ENCODE peak calls at places on chromosomes 6 and 20, in five cellular contexts. One of them, this sample, is unnamed.
A peak's percentile ranks its signal among the peaks of the same experiment; 100 is the strongest.

GRCh38 chr6:30184417-30185031 is 21.2 kb downstream of the TRIM15 start:
- DNase-seq in RWPE1: no peak
- DNase-seq in cardiac fibroblast: no peak
- DNase-seq in neural crest cell: no peak
- DNase-seq in AG04450: no peak
- DNase-seq in this sample: no peak

GRCh38 chr6:113089056-113089455 is 741.9 kb downstream of the RFPL4B start:
- DNase-seq in RWPE1: no peak
- DNase-seq in cardiac fibroblast: no peak
- DNase-seq in neural crest cell: no peak
- DNase-seq in AG04450: no peak
- DNase-seq in this sample: no peak

GRCh38 chr6:102944475-102944874 is 1551.0 kb downstream of the GRIK2 start:
- DNase-seq in RWPE1: no peak
- DNase-seq in cardiac fibroblast: no peak
- DNase-seq in neural crest cell: no peak
- DNase-seq in AG04450: no peak
- DNase-seq in this sample: no peak

GRCh38 chr6:14470697-14471096 is 353.1 kb downstream of the CD83 start:
- DNase-seq in RWPE1: no peak
- DNase-seq in cardiac fibroblast: no peak
- DNase-seq in neural crest cell: no peak
- DNase-seq in AG04450: no peak
- DNase-seq in this sample: no peak

GRCh38 chr6:37496951-37497885 is 2.5 kb downstream of the CCDC167 start:
- DNase-seq in RWPE1: no peak
- DNase-seq in cardiac fibroblast: no peak
- DNase-seq in neural crest cell: no peak
- DNase-seq in AG04450: no peak
- DNase-seq in this sample: no peak

GRCh38 chr20:32433311-32434021 is 75.3 kb downstream of the ASXL1 start:
- DNase-seq in RWPE1: no peak
- DNase-seq in cardiac fibroblast: no peak
- DNase-seq in neural crest cell: no peak
- DNase-seq in AG04450: no peak
- DNase-seq in this sample: no peak

GRCh38 chr6:51494342-51494741 is 593.1 kb downstream of the PKHD1 start:
- DNase-seq in RWPE1: no peak
- DNase-seq in cardiac fibroblast: no peak
- DNase-seq in neural crest cell: no peak
- DNase-seq in AG04450: no peak
- DNase-seq in this sample: no peak

GRCh38 chr20:63943007-63943807 is 13.0 kb downstream of the UCKL1 start:
- DNase-seq in RWPE1: no peak
- DNase-seq in cardiac fibroblast: no peak
- DNase-seq in neural crest cell: no peak
- DNase-seq in AG04450: no peak
- DNase-seq in this sample: no peak

GRCh38 chr6:81634155-81634880 is 118.2 kb downstream of the TENT5A start:
- DNase-seq in RWPE1: no peak
- DNase-seq in cardiac fibroblast: no peak
- DNase-seq in neural crest cell: no peak
- DNase-seq in AG04450: no peak
- DNase-seq in this sample: no peak

GRCh38 chr20:48986899-48987298 is 59.2 kb upstream of the CSE1L start:
- DNase-seq in RWPE1: peak; percentile 43
- DNase-seq in cardiac fibroblast: peak; percentile 6
- DNase-seq in neural crest cell: no peak
- DNase-seq in AG04450: no peak
- DNase-seq in this sample: no peak

GRCh38 chr20:41697861-41698559 is 79.8 kb upstream of the CHD6 start:
- DNase-seq in RWPE1: peak; percentile 51
- DNase-seq in cardiac fibroblast: peak; percentile 53
- DNase-seq in neural crest cell: no peak
- DNase-seq in AG04450: no peak
- DNase-seq in this sample: no peak

GRCh38 chr20:11195899-11196558 is 522.2 kb upstream of the JAG1 start:
- DNase-seq in RWPE1: peak; percentile 76
- DNase-seq in cardiac fibroblast: peak; percentile 87
- DNase-seq in neural crest cell: no peak
- DNase-seq in AG04450: no peak
- DNase-seq in this sample: no peak

GRCh38 chr6:143581835-143582480 is 70.4 kb upstream of the FUCA2 start:
- DNase-seq in RWPE1: peak; percentile 33
- DNase-seq in cardiac fibroblast: peak; percentile 89
- DNase-seq in neural crest cell: no peak
- DNase-seq in AG04450: no peak
- DNase-seq in this sample: no peak

GRCh38 chr6:166152660-166153059 is 15.0 kb downstream of the TBXT start:
- DNase-seq in RWPE1: no peak
- DNase-seq in cardiac fibroblast: no peak
- DNase-seq in neural crest cell: no peak
- DNase-seq in AG04450: no peak
- DNase-seq in this sample: no peak

GRCh38 chr20:63205896-63206295 is 10.0 kb downstream of the YTHDF1 start:
- DNase-seq in RWPE1: no peak
- DNase-seq in cardiac fibroblast: no peak
- DNase-seq in neural crest cell: no peak
- DNase-seq in AG04450: no peak
- DNase-seq in this sample: no peak

GRCh38 chr6:43942011-43942442 is 172.0 kb downstream of the VEGFA start:
- DNase-seq in RWPE1: no peak
- DNase-seq in cardiac fibroblast: no peak
- DNase-seq in neural crest cell: no peak
- DNase-seq in AG04450: no peak
- DNase-seq in this sample: peak; percentile 14

GRCh38 chr6:50816115-50816675 is 2.5 kb upstream of the TFAP2B start:
- DNase-seq in RWPE1: peak; percentile 54
- DNase-seq in cardiac fibroblast: peak; percentile 77
- DNase-seq in neural crest cell: peak; percentile 82
- DNase-seq in AG04450: peak; percentile 13
- DNase-seq in this sample: peak; percentile 50

GRCh38 chr6:23890543-23891227 is 235.3 kb upstream of the NRSN1 start:
- DNase-seq in RWPE1: no peak
- DNase-seq in cardiac fibroblast: peak; percentile 41
- DNase-seq in neural crest cell: no peak
- DNase-seq in AG04450: no peak
- DNase-seq in this sample: no peak

GRCh38 chr6:159110748-159111147 is 58.5 kb upstream of the FNDC1 start:
- DNase-seq in RWPE1: no peak
- DNase-seq in cardiac fibroblast: no peak
- DNase-seq in neural crest cell: no peak
- DNase-seq in AG04450: no peak
- DNase-seq in this sample: no peak

GRCh38 chr6:89745096-89745495 is 74.5 kb downstream of the MDN1 start:
- DNase-seq in RWPE1: peak; percentile 57
- DNase-seq in cardiac fibroblast: no peak
- DNase-seq in neural crest cell: no peak
- DNase-seq in AG04450: no peak
- DNase-seq in this sample: no peak

GRCh38 chr20:51594999-51595532 is 52.5 kb upstream of the NFATC2 start:
- DNase-seq in RWPE1: peak; percentile 97
- DNase-seq in cardiac fibroblast: peak; percentile 93
- DNase-seq in neural crest cell: peak; percentile 78
- DNase-seq in AG04450: peak; percentile 77
- DNase-seq in this sample: peak; percentile 86

GRCh38 chr6:12613819-12614218 is 102.7 kb upstream of the PHACTR1 start:
- DNase-seq in RWPE1: no peak
- DNase-seq in cardiac fibroblast: no peak
- DNase-seq in neural crest cell: no peak
- DNase-seq in AG04450: no peak
- DNase-seq in this sample: no peak

GRCh38 chr6:85143686-85144085 is 306.2 kb upstream of the NT5E start:
- DNase-seq in RWPE1: no peak
- DNase-seq in cardiac fibroblast: no peak
- DNase-seq in neural crest cell: no peak
- DNase-seq in AG04450: no peak
- DNase-seq in this sample: no peak

GRCh38 chr20:13788167-13788834 is 3.5 kb downstream of the NDUFAF5 start:
- DNase-seq in RWPE1: peak; percentile 55
- DNase-seq in cardiac fibroblast: peak; percentile 71
- DNase-seq in neural crest cell: peak; percentile 20
- DNase-seq in AG04450: no peak
- DNase-seq in this sample: no peak

GRCh38 chr6:34305982-34306702 is 57.3 kb upstream of the SMIM29 start:
- DNase-seq in RWPE1: no peak
- DNase-seq in cardiac fibroblast: no peak
- DNase-seq in neural crest cell: no peak
- DNase-seq in AG04450: no peak
- DNase-seq in this sample: no peak

GRCh38 chr20:4304601-4305000 is 289.2 kb upstream of the RNF24 start:
- DNase-seq in RWPE1: no peak
- DNase-seq in cardiac fibroblast: no peak
- DNase-seq in neural crest cell: no peak
- DNase-seq in AG04450: no peak
- DNase-seq in this sample: no peak

GRCh38 chr6:119350202-119351004 is 842 bp upstream of the MAN1A1 start:
- DNase-seq in RWPE1: peak; percentile 34
- DNase-seq in cardiac fibroblast: peak; percentile 79
- DNase-seq in neural crest cell: no peak
- DNase-seq in AG04450: peak; percentile 23
- DNase-seq in this sample: no peak

GRCh38 chr20:32019156-32019510 is 8.9 kb downstream of the CCM2L start:
- DNase-seq in RWPE1: peak; percentile 40
- DNase-seq in cardiac fibroblast: no peak
- DNase-seq in neural crest cell: peak; percentile 48
- DNase-seq in AG04450: no peak
- DNase-seq in this sample: no peak

GRCh38 chr6:169271158-169271936 is 17.7 kb upstream of the THBS2 start:
- DNase-seq in RWPE1: no peak
- DNase-seq in cardiac fibroblast: no peak
- DNase-seq in neural crest cell: no peak
- DNase-seq in AG04450: no peak
- DNase-seq in this sample: no peak

GRCh38 chr6:3386374-3386857 is 70.4 kb downstream of the SLC22A23 start:
- DNase-seq in RWPE1: no peak
- DNase-seq in cardiac fibroblast: no peak
- DNase-seq in neural crest cell: no peak
- DNase-seq in AG04450: no peak
- DNase-seq in this sample: no peak

GRCh38 chr6:149153100-149153499 is 164.4 kb upstream of the TAB2 start:
- DNase-seq in RWPE1: no peak
- DNase-seq in cardiac fibroblast: no peak
- DNase-seq in neural crest cell: no peak
- DNase-seq in AG04450: no peak
- DNase-seq in this sample: no peak

GRCh38 chr6:41637179-41638001 is 878 bp upstream of the MDFI start:
- DNase-seq in RWPE1: peak; percentile 34
- DNase-seq in cardiac fibroblast: no peak
- DNase-seq in neural crest cell: peak; percentile 33
- DNase-seq in AG04450: no peak
- DNase-seq in this sample: no peak

GRCh38 chr20:36284751-36285150 is 21.4 kb upstream of the DLGAP4 start:
- DNase-seq in RWPE1: no peak
- DNase-seq in cardiac fibroblast: no peak
- DNase-seq in neural crest cell: no peak
- DNase-seq in AG04450: no peak
- DNase-seq in this sample: no peak

GRCh38 chr20:36281785-36282380 is 24.3 kb upstream of the DLGAP4 start:
- DNase-seq in RWPE1: no peak
- DNase-seq in cardiac fibroblast: no peak
- DNase-seq in neural crest cell: no peak
- DNase-seq in AG04450: no peak
- DNase-seq in this sample: no peak

DNA sequence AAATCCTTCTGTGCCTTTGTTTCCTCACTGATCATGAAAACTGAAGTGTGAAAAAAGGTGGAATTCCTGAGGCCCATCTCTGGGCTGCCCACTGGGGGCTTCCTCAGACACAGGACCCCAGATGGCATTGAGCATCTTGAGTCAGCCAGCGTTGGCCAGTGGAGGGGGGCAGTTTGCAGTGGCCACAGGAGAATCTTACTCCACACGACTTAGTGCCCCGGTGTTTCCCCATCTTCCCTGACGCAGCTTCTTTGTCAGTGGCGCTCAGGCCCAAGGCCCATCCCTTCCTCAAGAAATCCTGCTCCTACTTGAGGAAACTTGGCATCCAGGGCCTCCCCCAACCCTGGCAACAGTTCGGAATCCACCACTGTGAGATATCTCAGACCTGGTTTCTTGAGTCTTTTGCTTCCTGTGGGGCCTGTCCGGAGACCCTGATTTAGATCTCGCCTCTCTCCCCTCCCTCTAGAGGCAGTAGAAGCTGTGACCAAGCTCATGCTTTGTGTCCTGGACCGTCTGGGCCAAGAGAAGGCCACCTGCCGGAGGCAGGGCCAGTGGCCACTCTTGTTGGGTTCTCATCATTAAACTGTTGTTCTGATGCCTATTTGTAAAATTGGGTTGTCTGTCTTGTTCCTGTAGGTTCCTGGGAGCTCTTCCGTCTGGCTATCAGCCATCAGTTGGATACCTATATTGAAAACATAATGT is 20.2 kb upstream of the DLGAP4 start:
- DNase-seq in RWPE1: no peak
- DNase-seq in cardiac fibroblast: no peak
- DNase-seq in neural crest cell: no peak
- DNase-seq in AG04450: no peak
- DNase-seq in this sample: no peak
- TF ChIP-seq CTCF in RWPE1: no peak
- TF ChIP-seq CTCF in cardiac fibroblast: no peak
- TF ChIP-seq CTCF in neural crest cell: no peak
- TF ChIP-seq CTCF in AG04450: no peak
- TF ChIP-seq CTCF in this sample: no peak

GRCh38 chr20:43205699-43206098 is 16.0 kb upstream of the PTPRT start:
- DNase-seq in RWPE1: no peak
- DNase-seq in cardiac fibroblast: no peak
- DNase-seq in neural crest cell: no peak
- DNase-seq in AG04450: no peak
- DNase-seq in this sample: no peak
- TF ChIP-seq CTCF in RWPE1: no peak
- TF ChIP-seq CTCF in cardiac fibroblast: no peak
- TF ChIP-seq CTCF in neural crest cell: peak; percentile 20
- TF ChIP-seq CTCF in AG04450: peak; percentile 6
- TF ChIP-seq CTCF in this sample: no peak

DNA sequence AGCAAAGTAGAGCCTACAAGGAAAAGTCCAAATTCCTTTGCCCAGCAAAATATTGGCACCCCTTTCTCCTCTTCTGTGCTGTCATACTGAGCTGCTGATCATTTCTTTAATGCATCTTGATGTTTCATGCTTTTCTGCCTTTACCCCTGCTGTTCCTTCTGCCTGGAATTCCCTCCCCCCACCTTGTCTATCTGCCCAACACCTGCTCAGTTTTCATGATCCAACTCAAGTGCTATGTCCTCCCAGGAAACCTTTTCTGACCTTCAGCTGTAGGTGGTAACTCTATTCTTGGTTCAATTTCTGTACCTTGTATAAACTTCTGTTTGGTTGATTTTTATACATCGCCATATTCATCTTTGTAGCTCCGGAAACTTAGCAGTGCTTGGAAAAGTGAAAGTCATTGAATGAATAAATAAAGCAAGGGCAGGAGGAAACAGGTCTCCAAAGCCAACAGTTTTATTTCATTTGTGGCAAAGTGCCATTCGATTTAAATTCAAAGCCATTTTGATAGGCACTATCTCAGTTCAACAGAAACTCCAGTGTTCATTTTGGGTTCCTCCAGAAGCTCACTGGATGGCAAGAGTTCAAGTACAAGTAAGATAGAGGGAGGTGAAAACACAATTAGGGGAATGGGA is 10.4 kb upstream of the BMP2 start:
- DNase-seq in RWPE1: no peak
- DNase-seq in cardiac fibroblast: no peak
- DNase-seq in neural crest cell: no peak
- DNase-seq in AG04450: no peak
- DNase-seq in this sample: no peak
- TF ChIP-seq CTCF in RWPE1: no peak
- TF ChIP-seq CTCF in cardiac fibroblast: no peak
- TF ChIP-seq CTCF in neural crest cell: no peak
- TF ChIP-seq CTCF in AG04450: no peak
- TF ChIP-seq CTCF in this sample: no peak

GRCh38 chr6:141309295-141309694 is 823.4 kb upstream of the GJE1 start:
- DNase-seq in RWPE1: no peak
- DNase-seq in cardiac fibroblast: peak; percentile 41
- DNase-seq in neural crest cell: no peak
- DNase-seq in AG04450: no peak
- DNase-seq in this sample: no peak
- TF ChIP-seq CTCF in RWPE1: no peak
- TF ChIP-seq CTCF in cardiac fibroblast: peak; percentile 13
- TF ChIP-seq CTCF in neural crest cell: no peak
- TF ChIP-seq CTCF in AG04450: no peak
- TF ChIP-seq CTCF in this sample: no peak

This sample was measured in CD14-positive monocyte.